ENCODE peak calls at places on chromosomes 4 and X, in ten cellular contexts. One of them, this sample, is unnamed.

GRCh38 chr4:109576462-109576861 is 16.4 kb downstream of the MCUB start:
- DNase-seq in IMR-90: peak; percentile 47
- DNase-seq in uterus: peak; percentile 34
- DNase-seq in lower leg skin: no peak
- DNase-seq in tibial nerve: no peak
- DNase-seq in esophagus squamous epithelium: no peak
- DNase-seq in right lobe of liver: no peak
- DNase-seq in spleen: no peak
- DNase-seq in K562: peak; percentile 58
- DNase-seq in thyroid gland: no peak
- DNase-seq in this sample: no peak

GRCh38 chr4:94934864-94935263 is 177.1 kb downstream of the BMPR1B start:
- DNase-seq in lower leg skin: no peak
- DNase-seq in tibial nerve: no peak
- DNase-seq in right lobe of liver: no peak
- DNase-seq in IMR-90: peak; percentile 50
- DNase-seq in esophagus squamous epithelium: no peak
- DNase-seq in uterus: no peak
- DNase-seq in K562: no peak
- DNase-seq in thyroid gland: no peak
- DNase-seq in spleen: no peak
- DNase-seq in this sample: no peak

GRCh38 chr4:118557298-118557851 is 127.8 kb upstream of the METTL14 start:
- DNase-seq in thyroid gland: no peak
- DNase-seq in esophagus squamous epithelium: no peak
- DNase-seq in uterus: no peak
- DNase-seq in right lobe of liver: no peak
- DNase-seq in tibial nerve: no peak
- DNase-seq in spleen: no peak
- DNase-seq in K562: peak; percentile 41
- DNase-seq in IMR-90: peak; percentile 62
- DNase-seq in lower leg skin: no peak
- DNase-seq in this sample: no peak

GRCh38 chrX:12975999-12976558 is 1.2 kb downstream of the TMSB4X start:
- DNase-seq in K562: peak; percentile 74
- DNase-seq in IMR-90: peak; percentile 36
- DNase-seq in thyroid gland: peak; percentile 33
- DNase-seq in tibial nerve: peak; percentile 22
- DNase-seq in right lobe of liver: peak; percentile 70
- DNase-seq in lower leg skin: no peak
- DNase-seq in spleen: peak; percentile 89
- DNase-seq in uterus: peak; percentile 48
- DNase-seq in esophagus squamous epithelium: no peak
- DNase-seq in this sample: peak; percentile 26

GRCh38 chr4:107755841-107756356 is 35.9 kb upstream of the PAPSS1 start:
- DNase-seq in uterus: no peak
- DNase-seq in K562: no peak
- DNase-seq in lower leg skin: no peak
- DNase-seq in tibial nerve: no peak
- DNase-seq in esophagus squamous epithelium: no peak
- DNase-seq in IMR-90: peak; percentile 10
- DNase-seq in right lobe of liver: no peak
- DNase-seq in spleen: no peak
- DNase-seq in thyroid gland: no peak
- DNase-seq in this sample: no peak

GRCh38 chr4:139988863-139989765 is 164.9 kb downstream of the MAML3 start:
- DNase-seq in K562: peak; percentile 7
- DNase-seq in right lobe of liver: no peak
- DNase-seq in uterus: peak; percentile 86
- DNase-seq in IMR-90: peak; percentile 97
- DNase-seq in esophagus squamous epithelium: no peak
- DNase-seq in lower leg skin: peak; percentile 50
- DNase-seq in tibial nerve: peak; percentile 38
- DNase-seq in thyroid gland: no peak
- DNase-seq in spleen: no peak
- DNase-seq in this sample: peak; percentile 35

GRCh38 chrX:27186671-27187070 is 276.5 kb downstream of the PPP4R3C start:
- DNase-seq in right lobe of liver: no peak
- DNase-seq in spleen: no peak
- DNase-seq in IMR-90: peak; percentile 28
- DNase-seq in esophagus squamous epithelium: no peak
- DNase-seq in K562: peak; percentile 37
- DNase-seq in uterus: no peak
- DNase-seq in tibial nerve: no peak
- DNase-seq in lower leg skin: no peak
- DNase-seq in thyroid gland: no peak
- DNase-seq in this sample: peak; percentile 20

GRCh38 chrX:120672389-120672788 is 42.5 kb upstream of the C1GALT1C1 start:
- DNase-seq in lower leg skin: peak; percentile 28
- DNase-seq in thyroid gland: peak; percentile 37
- DNase-seq in K562: peak; percentile 47
- DNase-seq in spleen: no peak
- DNase-seq in esophagus squamous epithelium: no peak
- DNase-seq in right lobe of liver: no peak
- DNase-seq in tibial nerve: peak; percentile 58
- DNase-seq in IMR-90: peak; percentile 64
- DNase-seq in uterus: peak; percentile 56
- DNase-seq in this sample: no peak

GRCh38 chrX:54043084-54043483 is 1.2 kb downstream of the PHF8 start:
- DNase-seq in esophagus squamous epithelium: no peak
- DNase-seq in right lobe of liver: no peak
- DNase-seq in uterus: no peak
- DNase-seq in thyroid gland: no peak
- DNase-seq in K562: no peak
- DNase-seq in spleen: no peak
- DNase-seq in lower leg skin: no peak
- DNase-seq in IMR-90: no peak
- DNase-seq in tibial nerve: no peak
- DNase-seq in this sample: no peak

GRCh38 chr4:140851032-140851636 is 94.9 kb upstream of the TBC1D9 start:
- DNase-seq in tibial nerve: peak; percentile 84
- DNase-seq in spleen: no peak
- DNase-seq in K562: peak; percentile 55
- DNase-seq in lower leg skin: peak; percentile 42
- DNase-seq in IMR-90: peak; percentile 65
- DNase-seq in uterus: peak; percentile 57
- DNase-seq in thyroid gland: peak; percentile 32
- DNase-seq in right lobe of liver: no peak
- DNase-seq in esophagus squamous epithelium: no peak
- DNase-seq in this sample: peak; percentile 50

GRCh38 chrX:119605398-119605738 is 856 bp downstream of the NKRF start:
- DNase-seq in right lobe of liver: peak; percentile 58
- DNase-seq in tibial nerve: peak; percentile 16
- DNase-seq in K562: peak; percentile 28
- DNase-seq in spleen: peak; percentile 83
- DNase-seq in uterus: peak; percentile 16
- DNase-seq in lower leg skin: no peak
- DNase-seq in thyroid gland: peak; percentile 10
- DNase-seq in esophagus squamous epithelium: no peak
- DNase-seq in IMR-90: no peak
- DNase-seq in this sample: peak; percentile 19

GRCh38 chrX:119602701-119603255 is 3.4 kb downstream of the NKRF start:
- DNase-seq in lower leg skin: no peak
- DNase-seq in esophagus squamous epithelium: no peak
- DNase-seq in K562: no peak
- DNase-seq in right lobe of liver: no peak
- DNase-seq in tibial nerve: no peak
- DNase-seq in thyroid gland: no peak
- DNase-seq in uterus: no peak
- DNase-seq in spleen: no peak
- DNase-seq in IMR-90: no peak
- DNase-seq in this sample: no peak

GRCh38 chrX:119604778-119605177 is 1.4 kb downstream of the NKRF start:
- DNase-seq in spleen: no peak
- DNase-seq in tibial nerve: no peak
- DNase-seq in lower leg skin: no peak
- DNase-seq in thyroid gland: no peak
- DNase-seq in K562: peak; percentile 16
- DNase-seq in right lobe of liver: no peak
- DNase-seq in uterus: no peak
- DNase-seq in IMR-90: no peak
- DNase-seq in esophagus squamous epithelium: no peak
- DNase-seq in this sample: no peak

GRCh38 chrX:119605739-119606507 is at the start of gene NKRF:
- DNase-seq in uterus: peak; percentile 94
- DNase-seq in lower leg skin: peak; percentile 89
- DNase-seq in spleen: peak; percentile 94
- DNase-seq in tibial nerve: peak; percentile 89
- DNase-seq in thyroid gland: peak; percentile 91
- DNase-seq in K562: peak; percentile 96
- DNase-seq in esophagus squamous epithelium: peak; percentile 32
- DNase-seq in right lobe of liver: peak; percentile 93
- DNase-seq in IMR-90: peak; percentile 90
- DNase-seq in this sample: peak; percentile 93

DNA sequence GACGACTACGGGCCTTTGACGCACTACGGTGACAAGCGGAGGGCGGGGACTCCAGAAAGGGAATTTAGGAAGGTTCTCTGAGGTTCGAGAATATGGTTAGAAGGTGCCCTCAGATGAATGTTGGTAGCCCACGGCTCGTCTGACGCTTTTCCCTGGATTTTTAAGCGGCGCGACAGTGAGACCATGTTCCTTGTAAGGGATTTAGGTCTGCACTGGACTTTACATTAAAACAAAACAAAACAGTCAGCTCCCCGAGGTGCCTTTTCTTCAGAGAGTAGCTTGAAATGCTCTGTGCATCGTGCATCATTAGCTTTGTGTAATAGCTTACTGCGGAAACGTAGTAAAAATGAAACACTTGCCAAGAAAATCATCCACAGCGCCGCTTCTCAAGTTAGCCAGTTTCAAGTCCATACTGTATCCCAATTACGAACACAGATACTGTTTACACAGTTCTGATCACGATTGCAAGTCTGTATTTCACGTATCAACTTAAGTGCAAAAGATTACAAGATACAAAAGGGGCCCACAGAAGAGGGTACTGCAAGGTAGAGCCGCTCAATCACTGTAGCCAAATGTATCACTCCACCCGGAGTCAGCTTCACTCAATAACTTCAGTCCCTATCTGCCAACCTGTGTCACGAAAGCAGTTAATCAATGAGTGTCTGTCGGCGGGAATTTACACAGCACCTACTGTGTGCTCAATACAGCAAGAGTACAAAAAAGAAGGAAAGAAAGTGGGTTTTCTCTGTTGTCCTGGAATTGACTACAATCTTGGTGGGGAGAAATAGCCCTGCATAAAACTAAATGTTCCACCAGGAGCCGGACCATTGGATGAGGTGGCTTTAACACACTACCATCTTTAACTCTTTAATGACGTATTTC is 525 bp upstream of the NKRF start:
- DNase-seq in spleen: no peak
- DNase-seq in IMR-90: peak; percentile 49
- DNase-seq in uterus: no peak
- DNase-seq in esophagus squamous epithelium: no peak
- DNase-seq in thyroid gland: no peak
- DNase-seq in tibial nerve: no peak
- DNase-seq in lower leg skin: no peak
- DNase-seq in K562: no peak
- DNase-seq in right lobe of liver: no peak
- DNase-seq in this sample: no peak
- TF ChIP-seq POLR2A in spleen: no peak
- TF ChIP-seq POLR2A in IMR-90: peak; percentile 60
- TF ChIP-seq POLR2A in uterus: peak; percentile 31
- TF ChIP-seq POLR2A in esophagus squamous epithelium: no peak
- TF ChIP-seq POLR2A in thyroid gland: peak; percentile 68
- TF ChIP-seq POLR2A in tibial nerve: no peak
- TF ChIP-seq POLR2A in lower leg skin: no peak
- TF ChIP-seq POLR2A in K562: peak; percentile 48
- TF ChIP-seq POLR2A in right lobe of liver: peak; percentile 65
- TF ChIP-seq POLR2A in this sample: peak; percentile 75

GRCh38 chr4:663438-664428 is 10.3 kb downstream of the ATP5ME start:
- DNase-seq in K562: no peak
- DNase-seq in esophagus squamous epithelium: no peak
- DNase-seq in tibial nerve: no peak
- DNase-seq in lower leg skin: no peak
- DNase-seq in uterus: no peak
- DNase-seq in spleen: peak; percentile 95
- DNase-seq in thyroid gland: peak; percentile 83
- DNase-seq in right lobe of liver: peak; percentile 66
- DNase-seq in IMR-90: no peak
- DNase-seq in this sample: peak; percentile 54
- TF ChIP-seq POLR2A in K562: no peak
- TF ChIP-seq POLR2A in esophagus squamous epithelium: no peak
- TF ChIP-seq POLR2A in tibial nerve: no peak
- TF ChIP-seq POLR2A in lower leg skin: no peak
- TF ChIP-seq POLR2A in uterus: no peak
- TF ChIP-seq POLR2A in spleen: no peak
- TF ChIP-seq POLR2A in thyroid gland: peak; percentile 48
- TF ChIP-seq POLR2A in right lobe of liver: no peak
- TF ChIP-seq POLR2A in IMR-90: no peak
- TF ChIP-seq POLR2A in this sample: no peak

DNA sequence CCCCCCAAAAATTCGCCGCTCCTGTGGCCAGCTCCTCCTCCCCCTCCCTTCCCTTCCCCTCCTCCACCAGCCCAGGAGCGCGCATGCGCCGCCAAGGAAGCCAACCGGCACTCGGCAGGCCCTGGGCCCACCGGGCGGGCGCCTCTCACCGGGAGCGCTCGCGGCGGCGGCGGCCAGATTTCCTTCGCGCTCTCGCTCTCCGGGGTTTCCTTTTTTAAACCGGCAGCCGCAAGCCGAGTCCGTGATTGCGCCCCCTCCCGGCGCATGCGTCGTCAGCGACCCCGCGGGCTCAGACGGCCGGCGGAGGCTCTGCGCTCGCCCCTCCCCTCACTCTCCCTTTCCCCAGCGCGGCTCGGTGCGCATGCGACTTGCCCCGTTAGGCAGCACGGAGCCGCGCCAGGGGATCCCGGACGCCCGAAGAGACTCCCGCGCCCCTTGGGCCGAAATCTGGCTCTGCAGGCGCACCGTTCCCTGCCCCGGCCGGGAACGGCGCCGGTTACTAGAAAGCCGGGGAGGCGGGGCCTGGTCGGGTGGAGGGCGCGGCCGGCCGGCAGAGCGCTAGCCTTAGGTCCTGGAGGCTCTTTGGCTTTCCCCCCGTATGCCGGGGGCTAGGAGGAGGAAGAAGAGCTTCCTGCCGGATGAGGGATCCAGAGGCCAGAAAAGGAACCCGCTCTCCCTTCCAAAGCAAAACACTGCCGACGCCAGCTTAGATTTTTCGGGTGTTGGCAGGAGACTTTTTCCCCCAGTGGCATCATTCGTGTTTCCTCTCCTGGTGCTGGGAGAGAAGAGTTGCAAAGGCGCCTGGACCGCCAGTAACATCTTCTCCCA is at the start of gene CLOCK:
- DNase-seq in thyroid gland: peak; percentile 91
- DNase-seq in uterus: peak; percentile 87
- DNase-seq in lower leg skin: peak; percentile 69
- DNase-seq in IMR-90: peak; percentile 85
- DNase-seq in right lobe of liver: peak; percentile 92
- DNase-seq in spleen: peak; percentile 96
- DNase-seq in tibial nerve: peak; percentile 64
- DNase-seq in K562: peak; percentile 91
- DNase-seq in esophagus squamous epithelium: peak; percentile 41
- DNase-seq in this sample: peak; percentile 87
- TF ChIP-seq POLR2A in thyroid gland: peak; percentile 72
- TF ChIP-seq POLR2A in uterus: peak; percentile 40
- TF ChIP-seq POLR2A in lower leg skin: no peak
- TF ChIP-seq POLR2A in IMR-90: peak; percentile 54
- TF ChIP-seq POLR2A in right lobe of liver: peak; percentile 73
- TF ChIP-seq POLR2A in spleen: no peak
- TF ChIP-seq POLR2A in tibial nerve: no peak
- TF ChIP-seq POLR2A in K562: peak; percentile 72
- TF ChIP-seq POLR2A in esophagus squamous epithelium: peak; percentile 14
- TF ChIP-seq POLR2A in this sample: peak; percentile 74

GRCh38 chr4:1001561-1002130 is 8.4 kb upstream of the SLC26A1 start:
- DNase-seq in tibial nerve: no peak
- DNase-seq in uterus: no peak
- DNase-seq in spleen: no peak
- DNase-seq in esophagus squamous epithelium: no peak
- DNase-seq in lower leg skin: no peak
- DNase-seq in right lobe of liver: no peak
- DNase-seq in K562: no peak
- DNase-seq in IMR-90: no peak
- DNase-seq in thyroid gland: no peak
- DNase-seq in this sample: no peak
- TF ChIP-seq POLR2A in tibial nerve: no peak
- TF ChIP-seq POLR2A in uterus: no peak
- TF ChIP-seq POLR2A in spleen: no peak
- TF ChIP-seq POLR2A in esophagus squamous epithelium: no peak
- TF ChIP-seq POLR2A in lower leg skin: no peak
- TF ChIP-seq POLR2A in right lobe of liver: no peak
- TF ChIP-seq POLR2A in K562: no peak
- TF ChIP-seq POLR2A in IMR-90: no peak
- TF ChIP-seq POLR2A in thyroid gland: no peak
- TF ChIP-seq POLR2A in this sample: no peak